ENCODE peak calls at places on chromosome 1, in seven cellular contexts. W is stimulated activated CD4-positive, alpha-beta T cell treated with anti-CD3 and anti-CD28 coated beads, Interleukin-2, amount 100 ng/mL, for 48 hours; V is kidney tubule cell; F is activated naive CD4-positive, alpha-beta T cell treated with anti-CD3 and anti-CD28 coated beads for 36 hours; D is GM20000; I is OCI-M1; A is WTC11. L is an unnamed sample.

GRCh38 chr1:172477216-172477615 is 33.3 kb upstream of the PIGC start:
- DNase-seq in W (no peak), D (no peak), F (no peak), A (no peak), I (no peak), V (peak; percentile 30), L (peak; percentile 92)

GRCh38 chr1:86156571-86157455 is at the start of gene COL24A1:
- DNase-seq in F (peak; percentile 7), I (no peak), W (no peak), A (peak; percentile 78), V (peak; percentile 33), D (peak; percentile 52), L (peak; percentile 19)

GRCh38 chr1:201640624-201641023 is 101.7 kb downstream of the NAV1 start:
- DNase-seq in D (no peak), W (no peak), F (no peak), I (no peak), A (no peak), V (no peak), L (no peak)

GRCh38 chr1:115168026-115168425 is 78.7 kb upstream of the TSPAN2 start:
- DNase-seq in F (no peak), A (no peak), D (no peak), V (peak; percentile 62), I (no peak), W (no peak), L (peak; percentile 80)

GRCh38 chr1:79928901-79929300 is 922.4 kb upstream of the ADGRL4 start:
- DNase-seq in D (no peak), I (no peak), F (no peak), A (no peak), V (no peak), W (no peak), L (no peak)

GRCh38 chr1:51663721-51664120 is 46.8 kb downstream of the OSBPL9 start:
- DNase-seq in F (no peak), D (no peak), I (no peak), W (no peak), A (no peak), V (no peak), L (no peak)

GRCh38 chr1:99963041-99963795 is 6.6 kb upstream of the SLC35A3 start:
- DNase-seq in D (no peak), I (no peak), A (no peak), F (no peak), V (peak; percentile 61), W (no peak), L (peak; percentile 70)

GRCh38 chr1:206794294-206794908 is 22.1 kb upstream of the IL10 start:
- DNase-seq in W (no peak), V (no peak), I (no peak), D (no peak), A (no peak), F (peak; percentile 60), L (no peak)

GRCh38 chr1:61892977-61893376 is 150.7 kb downstream of the PATJ start:
- DNase-seq in D (no peak), W (no peak), I (no peak), A (no peak), F (no peak), V (no peak), L (peak; percentile 25)